ENCODE peak calls at places on chromosomes 7 and 10, in five cellular contexts. C, V, Z, I and D are unnamed samples.

GRCh38 chr7:111115966-111116365 is 25.0 kb downstream of the LRRN3 start:
- DNase-seq in C (no peak), V (no peak), Z (no peak), I (no peak), D (no peak)

GRCh38 chr7:116801092-116801710 is 61.2 kb upstream of the CAPZA2 start:
- DNase-seq in C (peak), V (no peak), Z (peak), I (no peak), D (peak)

GRCh38 chr10:49075743-49076142 is 39.6 kb downstream of the VSTM4 start:
- DNase-seq in C (no peak), V (no peak), Z (no peak), I (no peak), D (no peak)

GRCh38 chr7:131959106-131959812 is 402.8 kb upstream of the PODXL start:
- DNase-seq in C (no peak), V (no peak), Z (no peak), I (no peak), D (no peak)

GRCh38 chr10:84267503-84268126 is 22.8 kb downstream of the RGR start:
- DNase-seq in C (peak), V (no peak), Z (peak), I (no peak), D (peak)

GRCh38 chr10:71834343-71834674 is 16.7 kb downstream of the PSAP start:
- DNase-seq in C (no peak), V (no peak), Z (no peak), I (no peak), D (no peak)

GRCh38 chr10:105139363-105139762 is 498.3 kb downstream of the SORCS3 start:
- DNase-seq in C (no peak), V (peak), Z (no peak), I (no peak), D (no peak)

GRCh38 chr7:107907790-107908189 is 16.8 kb downstream of the DLD start:
- DNase-seq in C (no peak), V (no peak), Z (no peak), I (no peak), D (no peak)

GRCh38 chr10:61832866-61833481 is 68.5 kb upstream of the ARID5B start:
- DNase-seq in C (no peak), V (no peak), Z (no peak), I (no peak), D (no peak)

GRCh38 chr7:28239823-28240204 is 59.2 kb upstream of the JAZF1 start:
- DNase-seq in C (no peak), V (no peak), Z (no peak), I (no peak), D (no peak)

GRCh38 chr7:35908305-35909223 is 107.7 kb downstream of the SEPTIN7 start:
- DNase-seq in C (no peak), V (peak), Z (no peak), I (no peak), D (no peak)

GRCh38 chr7:68858497-68858896 is 739.8 kb upstream of the AUTS2 start:
- DNase-seq in C (no peak), V (no peak), Z (no peak), I (no peak), D (no peak)

GRCh38 chr10:1631282-1631681 is 106.0 kb downstream of the ADARB2 start:
- DNase-seq in C (no peak), V (no peak), Z (no peak), I (no peak), D (no peak)

GRCh38 chr7:24980695-24981543 is 941 bp upstream of the OSBPL3 start:
- DNase-seq in C (no peak), V (peak), Z (peak), I (peak), D (no peak)

GRCh38 chr10:11437391-11438241 is 173.8 kb downstream of the USP6NL start:
- DNase-seq in C (no peak), V (no peak), Z (no peak), I (no peak), D (no peak)

GRCh38 chr7:6160191-6160623 is 112.2 kb downstream of the CYTH3 start:
- DNase-seq in C (no peak), V (peak), Z (peak), I (peak), D (peak)

GRCh38 chr10:110651044-110651958 is 7.2 kb downstream of the RBM20 start:
- DNase-seq in C (no peak), V (peak), Z (no peak), I (no peak), D (peak)

GRCh38 chr10:93438796-93439253 is 43.3 kb downstream of the MYOF start:
- DNase-seq in C (peak), V (no peak), Z (no peak), I (peak), D (no peak)

GRCh38 chr10:78053201-78053868 is 19.7 kb downstream of the RPS24 start:
- DNase-seq in C (no peak), V (no peak), Z (no peak), I (no peak), D (peak)

GRCh38 chr7:815284-816216 is 16.7 kb upstream of the SUN1 start:
- DNase-seq in C (no peak), V (peak), Z (peak), I (peak), D (no peak)

GRCh38 chr7:151570366-151570915 is 50.7 kb upstream of the RHEB start:
- DNase-seq in C (peak), V (no peak), Z (no peak), I (no peak), D (no peak)

GRCh38 chr7:138459300-138460175 is 521 bp upstream of the TRIM24 start:
- DNase-seq in C (peak), V (no peak), Z (peak), I (peak), D (peak)
- TF ChIP-seq POLR2A in C (no peak), V (no peak), Z (no peak), I (no peak), D (no peak)

GRCh38 chr7:101217388-101218235 is at the start of the genes PLOD3 and ZNHIT1:
- DNase-seq in C (peak), V (peak), Z (peak), I (peak), D (peak)
- TF ChIP-seq POLR2A in C (peak), V (no peak), Z (peak), I (peak), D (no peak)

GRCh38 chr10:80204801-80205477 is 398 bp downstream of the ANXA11 start:
- DNase-seq in C (no peak), V (peak), Z (no peak), I (no peak), D (peak)

GRCh38 chr10:80204193-80204714 is 1.1 kb downstream of the ANXA11 start:
- DNase-seq in C (no peak), V (peak), Z (no peak), I (no peak), D (peak)

GRCh38 chr10:80203835-80204148 is 1.5 kb downstream of the ANXA11 start:
- DNase-seq in C (no peak), V (no peak), Z (no peak), I (no peak), D (no peak)

GRCh38 chr10:80201592-80202256 is 3.6 kb downstream of the ANXA11 start:
- DNase-seq in C (no peak), V (peak), Z (no peak), I (no peak), D (no peak)

GRCh38 chr10:80202934-80203834 is 2.2 kb downstream of the ANXA11 start:
- DNase-seq in C (peak), V (peak), Z (no peak), I (peak), D (peak)
- TF ChIP-seq POLR2A in C (no peak), V (no peak), Z (no peak), I (peak), D (no peak)

DNA sequence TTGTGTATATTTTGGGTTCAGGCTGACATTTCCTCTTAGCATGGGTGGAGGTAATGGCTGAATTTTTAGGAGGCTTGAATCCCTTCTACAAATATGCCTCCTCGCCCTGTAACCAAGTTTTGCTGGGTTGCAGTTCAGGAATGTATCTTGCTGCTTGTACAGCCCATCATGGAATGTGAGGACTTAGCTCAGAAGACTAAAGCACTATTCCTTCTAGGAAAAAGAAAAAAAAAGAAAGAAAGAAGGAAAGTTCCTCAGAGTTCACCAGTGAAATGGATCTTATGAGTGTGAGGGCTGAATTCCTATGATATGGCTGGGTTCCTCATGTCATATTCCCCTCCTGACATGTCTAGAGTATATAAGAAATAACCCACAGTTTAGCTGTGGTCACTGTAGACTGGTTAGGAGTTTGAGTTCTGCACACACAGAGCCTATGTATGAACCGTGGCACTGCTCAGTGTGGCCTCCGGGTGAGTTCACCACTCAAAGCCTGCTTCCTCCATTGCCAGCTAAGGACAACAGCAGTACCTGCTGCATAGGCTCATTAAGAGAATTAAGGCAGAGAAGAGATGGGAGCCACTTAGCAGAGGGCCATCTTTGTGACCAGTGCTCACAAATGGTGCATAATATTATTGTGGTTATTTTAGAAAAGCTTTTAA is 114.0 kb downstream of the TACC2 start:
- DNase-seq in C (no peak), V (no peak), Z (peak), I (no peak), D (no peak)
- TF ChIP-seq POLR2A in C (no peak), V (no peak), Z (no peak), I (no peak), D (no peak)

GRCh38 chr7:64562621-64563275 is at the start of gene ZNF680:
- DNase-seq in C (peak), V (peak), Z (peak), I (peak), D (peak)
- TF ChIP-seq POLR2A in C (peak), V (peak), Z (peak), I (peak), D (peak)

GRCh38 chr10:79070611-79071534 is 2.1 kb downstream of the ZMIZ1 start:
- DNase-seq in C (no peak), V (peak), Z (peak), I (peak), D (peak)
- TF ChIP-seq POLR2A in C (no peak), V (no peak), Z (no peak), I (peak), D (peak)

DNA sequence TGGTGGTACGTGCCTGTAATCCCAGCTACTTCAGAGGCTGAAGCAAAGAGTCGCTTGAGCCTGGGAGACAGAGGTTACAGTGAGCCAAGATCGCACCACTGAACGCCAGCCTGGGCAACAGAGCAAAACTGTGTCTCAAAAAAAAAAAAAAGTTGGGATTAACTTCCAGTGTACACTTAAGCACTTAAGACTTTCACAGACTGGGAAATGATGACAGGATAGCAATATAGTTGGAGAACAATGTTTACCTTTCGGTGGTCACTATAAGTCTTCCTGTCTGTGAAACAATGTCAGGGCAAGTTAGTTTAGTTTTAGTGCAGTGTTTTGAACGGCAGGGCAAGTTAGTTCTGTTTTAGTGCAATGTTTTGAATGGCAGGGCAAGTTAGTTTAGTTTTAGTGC is 130.2 kb downstream of the TPST1 start:
- DNase-seq in C (no peak), V (no peak), Z (no peak), I (no peak), D (no peak)
- TF ChIP-seq POLR2A in C (no peak), V (no peak), Z (no peak), I (no peak), D (no peak)